ENCODE peak calls at places on chromosomes 3 and 15, in four cellular contexts. W, H, L and F are unnamed samples.

GRCh38 chr3:63309780-63310179 is 31.7 kb downstream of the SYNPR start:
- DNase-seq in W (no peak), H (no peak), L (no peak), F (no peak)

GRCh38 chr15:53586815-53587214 is 172.6 kb downstream of the WDR72 start:
- DNase-seq in H (no peak), L (peak; percentile 87), W (no peak), F (no peak)

GRCh38 chr3:160006282-160007163 is 17.9 kb downstream of the IL12A start:
- DNase-seq in L (peak; percentile 43), W (peak; percentile 61), H (no peak), F (no peak)

GRCh38 chr3:22981176-22981575 is 222.0 kb upstream of the UBE2E2 start:
- DNase-seq in L (no peak), H (no peak), W (no peak), F (no peak)

GRCh38 chr15:42457445-42458442 is 33.2 kb downstream of the ZNF106 start:
- DNase-seq in H (no peak), W (peak; percentile 88), L (peak; percentile 80), F (no peak)

GRCh38 chr15:50065264-50065663 is 53.8 kb downstream of the ATP8B4 start:
- DNase-seq in L (no peak), H (no peak), W (no peak), F (no peak)

GRCh38 chr15:66835558-66835878 is 133.5 kb downstream of the SMAD6 start:
- DNase-seq in H (no peak), W (no peak), L (no peak), F (no peak)

GRCh38 chr3:2823016-2823415 is 287.2 kb downstream of the IL5RA start:
- DNase-seq in L (no peak), H (no peak), W (no peak), F (no peak)

GRCh38 chr15:55322452-55322851 is 3.4 kb downstream of the PIGB start:
- DNase-seq in H (no peak), W (no peak), L (no peak), F (no peak)

GRCh38 chr3:52054689-52055511 is 1.5 kb downstream of the DUSP7 start:
- DNase-seq in W (no peak), H (no peak), L (peak; percentile 58), F (no peak)

GRCh38 chr3:133663569-133664313 is 2.0 kb upstream of the TOPBP1 start:
- DNase-seq in H (no peak), W (no peak), L (no peak), F (peak; percentile 51)

GRCh38 chr3:71511446-71511845 is 72.1 kb downstream of the FOXP1 start:
- DNase-seq in L (no peak), H (no peak), W (no peak), F (no peak)

GRCh38 chr3:124628865-124629264 is 101.4 kb upstream of the UMPS start:
- DNase-seq in H (no peak), W (no peak), L (no peak), F (no peak)

GRCh38 chr3:172367205-172368105 is 80.8 kb downstream of the GHSR start:
- DNase-seq in H (no peak), W (no peak), L (no peak), F (no peak)

GRCh38 chr15:68333775-68334470 is 56.4 kb downstream of the FEM1B start:
- DNase-seq in W (no peak), H (no peak), L (no peak), F (no peak)

GRCh38 chr3:132317229-132317948 is at the start of gene ACP3:
- DNase-seq in W (peak; percentile 32), L (no peak), H (no peak), F (no peak)
- TF ChIP-seq CTCF in W (no peak), L (no peak), H (no peak), F (no peak)

GRCh38 chr15:44194397-44195150 is 497 bp downstream of the FRMD5 start:
- DNase-seq in W (peak; percentile 33), L (no peak), H (peak; percentile 52), F (peak; percentile 20)
- TF ChIP-seq CTCF in W (no peak), L (no peak), H (no peak), F (no peak)

DNA sequence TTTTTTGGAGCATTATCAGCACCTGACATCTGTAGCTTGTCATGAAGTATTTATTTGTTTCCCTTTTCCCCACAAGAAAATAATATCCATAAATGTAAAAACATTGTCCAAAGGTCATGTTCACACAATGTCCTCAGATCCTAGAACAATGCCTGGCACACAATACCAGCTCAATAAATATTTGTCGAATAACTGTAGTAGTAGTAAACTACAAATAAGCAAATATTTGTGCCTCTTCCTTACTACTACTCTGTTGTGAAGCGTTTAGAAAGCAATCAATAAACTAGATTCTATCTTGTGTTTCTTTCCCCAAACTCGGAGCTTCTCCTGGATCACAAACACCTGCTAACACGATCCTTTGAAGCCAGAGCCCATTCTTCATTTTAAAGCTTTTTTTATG is 459.6 kb upstream of the NECTIN3 start:
- DNase-seq in W (no peak), L (no peak), H (no peak), F (no peak)
- TF ChIP-seq CTCF in W (no peak), L (no peak), H (no peak), F (no peak)

GRCh38 chr3:44712455-44713075 is at the start of gene ZNF502:
- DNase-seq in L (peak; percentile 79), H (peak; percentile 73), W (peak; percentile 62), F (peak; percentile 70)
- TF ChIP-seq CTCF in L (no peak), H (peak; percentile 26), W (peak; percentile 39), F (no peak)

GRCh38 chr3:179837374-179837773 is 184.5 kb downstream of the USP13 start:
- DNase-seq in W (no peak), L (no peak), H (no peak), F (no peak)
- TF ChIP-seq CTCF in W (peak; percentile 13), L (no peak), H (no peak), F (no peak)